ENCODE peak calls at places on chromosomes 4 and X, in seven cellular contexts. Y is choroid plexus epithelial cell, M is tibial nerve, A is AG09309, B is neural progenitor cell, C is stomach, I is Calu3. T is an unnamed sample.

GRCh38 chr4:76687730-76688441 is 210.1 kb downstream of the SOWAHB start:
- DNase-seq in I (no peak), A (no peak), C (no peak), Y (no peak), M (no peak), B (peak; percentile 26), T (no peak)

GRCh38 chr4:90845777-90846176 is 718.6 kb downstream of the CCSER1 start:
- DNase-seq in M (no peak), I (no peak), C (no peak), Y (peak; percentile 39), B (no peak), A (no peak), T (no peak)

GRCh38 chrX:28787206-28787605 is 200.0 kb downstream of the IL1RAPL1 start:
- DNase-seq in A (no peak), B (no peak), M (no peak), I (peak; percentile 0), Y (peak; percentile 78), C (no peak), T (no peak)

GRCh38 chr4:119692001-119692400 is 63.4 kb upstream of the PDE5A start:
- DNase-seq in A (peak; percentile 14), Y (peak; percentile 31), B (no peak), I (no peak), M (no peak), C (no peak), T (peak; percentile 14)

GRCh38 chr4:104719539-104720230 is 225.0 kb upstream of the CXXC4 start:
- DNase-seq in M (no peak), I (no peak), A (no peak), B (no peak), Y (no peak), C (no peak), T (no peak)

GRCh38 chr4:139315221-139315675 is 13.0 kb upstream of the NDUFC1 start:
- DNase-seq in C (no peak), Y (no peak), A (no peak), M (no peak), B (peak; percentile 23), I (no peak), T (no peak)

GRCh38 chr4:168630445-168631187 is 133.8 kb downstream of the PALLD start:
- DNase-seq in Y (peak; percentile 57), M (no peak), B (no peak), C (no peak), A (no peak), I (no peak), T (no peak)

GRCh38 chr4:184824776-184825393 is 883 bp downstream of the ACSL1 start:
- DNase-seq in I (no peak), Y (no peak), M (no peak), C (peak; percentile 33), A (no peak), B (no peak), T (no peak)

GRCh38 chrX:38804481-38805293 is 3.4 kb downstream of the MID1IP1 start:
- DNase-seq in I (peak; percentile 46), B (peak; percentile 46), M (no peak), A (no peak), C (peak; percentile 52), Y (peak; percentile 17), T (no peak)

GRCh38 chr4:140309124-140309870 is 64.1 kb upstream of the SCOC start:
- DNase-seq in A (no peak), B (no peak), I (no peak), Y (peak; percentile 54), C (no peak), M (no peak), T (no peak)

GRCh38 chr4:75169020-75169814 is 236.3 kb downstream of the PARM1 start:
- DNase-seq in Y (no peak), A (no peak), C (no peak), M (no peak), B (no peak), I (no peak), T (no peak)

GRCh38 chr4:30870513-30870912 is 150.3 kb downstream of the PCDH7 start:
- DNase-seq in C (no peak), Y (no peak), B (no peak), A (no peak), I (no peak), M (no peak), T (no peak)

GRCh38 chrX:41737065-41737464 is 13.1 kb downstream of the GPR82 start:
- DNase-seq in I (no peak), M (no peak), B (no peak), Y (no peak), A (no peak), C (no peak), T (no peak)

GRCh38 chr4:26723216-26723615 is 137.4 kb upstream of the STIM2 start:
- DNase-seq in M (no peak), Y (no peak), B (no peak), A (no peak), C (no peak), I (no peak), T (no peak)

GRCh38 chrX:45017946-45018345 is 145.0 kb downstream of the KDM6A start:
- DNase-seq in I (no peak), A (no peak), B (no peak), Y (no peak), C (no peak), M (no peak), T (no peak)

GRCh38 chr4:76485450-76485849 is 50.4 kb downstream of the SHROOM3 start:
- DNase-seq in I (peak; percentile 27), Y (peak; percentile 23), M (no peak), C (peak; percentile 49), A (no peak), B (peak; percentile 40), T (no peak)

GRCh38 chr4:153486281-153487151 is 20.4 kb downstream of the TMEM131L start:
- DNase-seq in A (peak; percentile 63), Y (peak; percentile 89), M (no peak), B (peak; percentile 36), C (peak; percentile 38), I (peak; percentile 43), T (no peak)

GRCh38 chr4:20418865-20419451 is 167.3 kb downstream of the SLIT2 start:
- DNase-seq in C (no peak), I (no peak), Y (peak; percentile 89), B (peak; percentile 40), A (peak; percentile 57), M (no peak), T (peak; percentile 46)

GRCh38 chrX:68822641-68823410 is 6.0 kb upstream of the EFNB1 start:
- DNase-seq in A (no peak), Y (peak; percentile 72), C (no peak), M (no peak), I (peak; percentile 46), B (peak; percentile 72), T (peak; percentile 20)

GRCh38 chr4:74932832-74933561 is at the start of gene PARM1:
- DNase-seq in I (peak; percentile 90), B (peak; percentile 95), Y (peak; percentile 74), M (peak; percentile 63), C (peak; percentile 94), A (no peak), T (peak; percentile 25)

GRCh38 chr4:93444860-93445259 is 383.7 kb upstream of the ATOH1 start:
- DNase-seq in Y (peak; percentile 15), C (no peak), B (no peak), A (no peak), I (no peak), M (no peak), T (no peak)

GRCh38 chrX:112705726-112706125 is 26.0 kb upstream of the LHFPL1 start:
- DNase-seq in C (no peak), A (no peak), M (no peak), Y (no peak), I (no peak), B (no peak), T (no peak)

GRCh38 chr4:22474636-22475310 is 41.1 kb downstream of the ADGRA3 start:
- DNase-seq in M (no peak), A (no peak), Y (peak; percentile 43), C (no peak), B (no peak), I (no peak), T (no peak)

GRCh38 chr4:151304755-151305154 is 20.6 kb downstream of the SH3D19 start:
- DNase-seq in M (no peak), Y (peak; percentile 20), I (no peak), A (no peak), C (no peak), B (no peak), T (no peak)

GRCh38 chr4:17068885-17069284 is 170.4 kb upstream of the LDB2 start:
- DNase-seq in I (no peak), A (no peak), B (no peak), C (no peak), M (no peak), Y (no peak), T (no peak)

GRCh38 chr4:6568689-6569332 is 6.2 kb upstream of the MAN2B2 start:
- DNase-seq in B (no peak), M (no peak), Y (peak; percentile 88), I (no peak), C (no peak), A (no peak), T (no peak)

GRCh38 chrX:18895157-18895952 is 88.6 kb downstream of the PHKA2 start:
- DNase-seq in C (no peak), M (no peak), Y (peak; percentile 55), A (no peak), B (no peak), I (no peak), T (no peak)
- TF ChIP-seq CTCF in C (no peak), M (peak; percentile 60), Y (peak; percentile 46), A (no peak), B (no peak), I (no peak), T (peak; percentile 26)

GRCh38 chr4:80322716-80323115 is 12.8 kb upstream of the CFAP299 start:
- DNase-seq in I (peak; percentile 24), M (no peak), B (no peak), Y (peak; percentile 66), A (no peak), C (no peak), T (no peak)
- TF ChIP-seq CTCF in I (no peak), M (no peak), B (no peak), Y (peak; percentile 59), A (peak; percentile 47), C (no peak), T (peak; percentile 55)

GRCh38 chrX:6225307-6226052 is 3.2 kb downstream of the NLGN4X start:
- DNase-seq in A (no peak), C (no peak), B (peak; percentile 26), M (no peak), Y (no peak), I (no peak), T (no peak)
- TF ChIP-seq CTCF in A (no peak), C (no peak), B (peak; percentile 32), M (no peak), Y (no peak), I (no peak), T (no peak)

DNA sequence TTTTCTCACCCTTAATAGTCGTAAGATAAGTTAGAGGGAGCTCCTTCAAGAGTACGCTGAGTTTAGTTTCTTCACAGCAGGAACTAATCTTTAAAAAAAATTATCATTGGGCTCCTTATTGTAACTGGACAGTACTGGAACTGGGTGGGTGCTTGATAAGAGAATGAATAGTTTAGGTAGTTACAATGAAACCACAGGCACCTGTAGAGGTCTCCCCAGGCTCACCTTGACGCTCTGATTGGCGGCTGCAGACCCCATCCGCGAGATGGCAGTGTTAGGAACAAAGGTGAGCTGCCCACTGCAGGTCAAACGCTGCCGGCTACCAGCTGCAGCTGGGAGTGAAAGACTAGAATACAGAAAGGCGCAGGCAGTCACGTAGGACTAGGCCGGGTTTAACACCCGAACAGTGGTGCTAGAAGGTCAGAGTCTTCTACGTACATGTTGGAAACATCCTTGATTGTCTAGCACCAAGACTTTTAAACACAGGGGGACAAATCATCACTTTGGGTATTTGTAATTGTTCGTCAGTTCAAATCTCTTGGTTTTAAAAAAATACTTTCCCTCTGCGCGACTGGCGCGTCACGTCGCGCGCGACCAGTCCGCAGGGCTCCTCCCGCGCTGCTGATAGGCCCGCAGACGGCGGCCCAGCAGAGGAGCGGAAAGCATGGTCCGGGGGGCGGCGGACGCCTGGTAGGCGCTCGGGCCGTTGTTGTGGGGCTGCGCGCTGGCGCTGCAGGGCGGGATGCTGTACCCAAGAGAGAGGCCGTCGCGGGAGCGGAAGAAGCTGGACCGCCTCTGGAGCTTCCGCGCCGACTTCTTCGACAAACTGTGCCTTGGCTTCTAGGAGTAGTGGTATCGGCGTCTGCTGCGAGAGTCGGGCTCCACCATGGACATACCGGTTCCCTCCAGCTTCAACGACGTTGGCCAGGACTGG is 45.6 kb downstream of the SMARCA5 start:
- DNase-seq in C (peak; percentile 78), I (peak; percentile 69), A (peak; percentile 2), M (peak; percentile 20), Y (peak; percentile 65), B (peak; percentile 81), T (peak; percentile 10)
- TF ChIP-seq CTCF in C (no peak), I (no peak), A (peak; percentile 41), M (peak; percentile 40), Y (peak; percentile 58), B (peak; percentile 68), T (peak; percentile 48)

T was measured in AG09319.